ENCODE peak calls at places on chromosomes 6 and 20, in six cellular contexts. One of them, this sample, is unnamed.

GRCh38 chr20:8073024-8073832 is 53.7 kb upstream of the TMX4 start:
- DNase-seq in endothelial cell of umbilical vein: peak; percentile 54
- DNase-seq in transverse colon: no peak
- DNase-seq in upper lobe of left lung: no peak
- DNase-seq in breast epithelium: no peak
- DNase-seq in GM23338: peak; percentile 41
- DNase-seq in this sample: no peak

GRCh38 chr20:63635431-63636141 is 8.7 kb upstream of the GMEB2 start:
- DNase-seq in endothelial cell of umbilical vein: no peak
- DNase-seq in GM23338: no peak
- DNase-seq in breast epithelium: no peak
- DNase-seq in transverse colon: peak; percentile 59
- DNase-seq in upper lobe of left lung: peak; percentile 77
- DNase-seq in this sample: peak; percentile 41

GRCh38 chr6:148495029-148495428 is 152.4 kb downstream of the SASH1 start:
- DNase-seq in endothelial cell of umbilical vein: no peak
- DNase-seq in upper lobe of left lung: no peak
- DNase-seq in breast epithelium: no peak
- DNase-seq in GM23338: no peak
- DNase-seq in transverse colon: no peak
- DNase-seq in this sample: no peak

GRCh38 chr20:62501801-62502495 is 26.2 kb upstream of the GATA5 start:
- DNase-seq in endothelial cell of umbilical vein: peak; percentile 65
- DNase-seq in GM23338: no peak
- DNase-seq in breast epithelium: no peak
- DNase-seq in transverse colon: no peak
- DNase-seq in upper lobe of left lung: peak; percentile 38
- DNase-seq in this sample: no peak

GRCh38 chr20:57991211-57991841 is 237.1 kb downstream of the ANKRD60 start:
- DNase-seq in GM23338: no peak
- DNase-seq in transverse colon: peak; percentile 34
- DNase-seq in endothelial cell of umbilical vein: no peak
- DNase-seq in upper lobe of left lung: no peak
- DNase-seq in breast epithelium: peak; percentile 89
- DNase-seq in this sample: no peak

GRCh38 chr20:17666491-17666890 is 15.6 kb downstream of the RRBP1 start:
- DNase-seq in endothelial cell of umbilical vein: peak; percentile 76
- DNase-seq in breast epithelium: no peak
- DNase-seq in GM23338: no peak
- DNase-seq in transverse colon: no peak
- DNase-seq in upper lobe of left lung: no peak
- DNase-seq in this sample: no peak

GRCh38 chr6:140360651-140361050 is 986.2 kb upstream of the CITED2 start:
- DNase-seq in transverse colon: no peak
- DNase-seq in GM23338: no peak
- DNase-seq in upper lobe of left lung: no peak
- DNase-seq in breast epithelium: no peak
- DNase-seq in endothelial cell of umbilical vein: no peak
- DNase-seq in this sample: no peak

GRCh38 chr6:2491137-2491536 is 245.7 kb upstream of the GMDS start:
- DNase-seq in upper lobe of left lung: no peak
- DNase-seq in endothelial cell of umbilical vein: no peak
- DNase-seq in transverse colon: no peak
- DNase-seq in breast epithelium: no peak
- DNase-seq in GM23338: no peak
- DNase-seq in this sample: no peak

GRCh38 chr20:33178726-33179125 is 10.8 kb downstream of the BPIFA2 start:
- DNase-seq in breast epithelium: no peak
- DNase-seq in endothelial cell of umbilical vein: no peak
- DNase-seq in transverse colon: no peak
- DNase-seq in GM23338: peak; percentile 63
- DNase-seq in upper lobe of left lung: peak; percentile 70
- DNase-seq in this sample: peak; percentile 59

GRCh38 chr6:113362542-113363430 is 494.4 kb upstream of the MARCKS start:
- DNase-seq in endothelial cell of umbilical vein: no peak
- DNase-seq in breast epithelium: no peak
- DNase-seq in transverse colon: no peak
- DNase-seq in upper lobe of left lung: no peak
- DNase-seq in GM23338: peak; percentile 21
- DNase-seq in this sample: no peak

GRCh38 chr20:32252189-32252588 is 25.3 kb upstream of the KIF3B start:
- DNase-seq in endothelial cell of umbilical vein: no peak
- DNase-seq in GM23338: no peak
- DNase-seq in breast epithelium: no peak
- DNase-seq in transverse colon: no peak
- DNase-seq in upper lobe of left lung: no peak
- DNase-seq in this sample: no peak

GRCh38 chr6:116877743-116878142 is 701 bp downstream of the RFX6 start:
- DNase-seq in upper lobe of left lung: no peak
- DNase-seq in breast epithelium: no peak
- DNase-seq in transverse colon: no peak
- DNase-seq in GM23338: peak; percentile 43
- DNase-seq in endothelial cell of umbilical vein: no peak
- DNase-seq in this sample: no peak

GRCh38 chr6:169847773-169848380 is 96.5 kb downstream of the ERMARD start:
- DNase-seq in upper lobe of left lung: peak; percentile 12
- DNase-seq in endothelial cell of umbilical vein: no peak
- DNase-seq in GM23338: no peak
- DNase-seq in breast epithelium: no peak
- DNase-seq in transverse colon: no peak
- DNase-seq in this sample: peak; percentile 14

GRCh38 chr6:112010328-112010727 is 43.6 kb upstream of the CCN6 start:
- DNase-seq in endothelial cell of umbilical vein: no peak
- DNase-seq in GM23338: no peak
- DNase-seq in upper lobe of left lung: no peak
- DNase-seq in breast epithelium: no peak
- DNase-seq in transverse colon: no peak
- DNase-seq in this sample: no peak

GRCh38 chr6:109793793-109794192 is 102.7 kb downstream of the FIG4 start:
- DNase-seq in transverse colon: peak; percentile 33
- DNase-seq in upper lobe of left lung: peak; percentile 48
- DNase-seq in endothelial cell of umbilical vein: peak; percentile 93
- DNase-seq in GM23338: no peak
- DNase-seq in breast epithelium: no peak
- DNase-seq in this sample: no peak

GRCh38 chr6:28747631-28748157 is 176.1 kb downstream of the TRIM27 start:
- DNase-seq in GM23338: peak; percentile 95
- DNase-seq in transverse colon: no peak
- DNase-seq in breast epithelium: no peak
- DNase-seq in endothelial cell of umbilical vein: peak; percentile 17
- DNase-seq in upper lobe of left lung: no peak
- DNase-seq in this sample: no peak

GRCh38 chr6:150876598-150876997 is 11.1 kb downstream of the MTHFD1L start:
- DNase-seq in transverse colon: peak; percentile 44
- DNase-seq in endothelial cell of umbilical vein: no peak
- DNase-seq in upper lobe of left lung: peak; percentile 24
- DNase-seq in GM23338: peak; percentile 26
- DNase-seq in breast epithelium: peak; percentile 75
- DNase-seq in this sample: peak; percentile 85

GRCh38 chr20:58818585-58819285 is 32.0 kb downstream of the GNAS-AS1 start:
- DNase-seq in endothelial cell of umbilical vein: no peak
- DNase-seq in breast epithelium: peak; percentile 28
- DNase-seq in transverse colon: no peak
- DNase-seq in GM23338: no peak
- DNase-seq in upper lobe of left lung: no peak
- DNase-seq in this sample: no peak

GRCh38 chr20:19090332-19090731 is 122.1 kb upstream of the SLC24A3 start:
- DNase-seq in endothelial cell of umbilical vein: no peak
- DNase-seq in upper lobe of left lung: no peak
- DNase-seq in GM23338: no peak
- DNase-seq in transverse colon: no peak
- DNase-seq in breast epithelium: no peak
- DNase-seq in this sample: no peak

GRCh38 chr20:41101660-41102059 is 35.7 kb upstream of the PLCG1 start:
- DNase-seq in upper lobe of left lung: no peak
- DNase-seq in GM23338: no peak
- DNase-seq in transverse colon: no peak
- DNase-seq in endothelial cell of umbilical vein: no peak
- DNase-seq in breast epithelium: no peak
- DNase-seq in this sample: no peak

GRCh38 chr6:27505209-27506027 is 32.5 kb upstream of the ZNF184 start:
- DNase-seq in breast epithelium: peak; percentile 81
- DNase-seq in transverse colon: peak; percentile 21
- DNase-seq in endothelial cell of umbilical vein: peak; percentile 37
- DNase-seq in upper lobe of left lung: peak; percentile 36
- DNase-seq in GM23338: peak; percentile 88
- DNase-seq in this sample: no peak

GRCh38 chr6:18468162-18468843 is 81.2 kb downstream of the RNF144B start:
- DNase-seq in endothelial cell of umbilical vein: no peak
- DNase-seq in upper lobe of left lung: no peak
- DNase-seq in breast epithelium: no peak
- DNase-seq in GM23338: no peak
- DNase-seq in transverse colon: no peak
- DNase-seq in this sample: no peak

DNA sequence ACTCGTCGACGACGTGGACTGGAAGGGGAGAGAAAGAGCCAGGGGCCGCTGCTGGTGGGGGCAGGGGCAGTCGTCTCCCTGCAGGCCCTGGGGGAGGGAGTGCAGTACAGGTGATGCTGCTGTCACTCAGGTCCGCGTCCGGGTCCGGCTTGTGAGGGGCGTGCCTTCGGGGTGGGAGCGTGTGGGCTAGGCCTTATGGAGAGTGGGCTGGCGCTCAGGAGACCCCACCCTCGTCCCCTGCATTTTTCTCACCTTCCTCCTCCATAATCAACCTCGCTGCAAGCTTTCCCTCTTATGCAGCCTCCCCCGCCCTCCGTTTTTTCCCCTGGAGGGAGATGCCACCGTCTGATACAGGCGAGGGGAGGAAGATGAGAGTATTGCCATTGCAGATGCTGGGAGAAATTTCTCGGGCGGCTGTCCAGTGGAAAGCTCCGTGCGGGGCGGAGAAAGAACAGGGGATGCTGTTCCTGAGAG is 632 bp downstream of the PCMT1 start:
- DNase-seq in GM23338: peak; percentile 87
- DNase-seq in transverse colon: peak; percentile 42
- DNase-seq in upper lobe of left lung: peak; percentile 62
- DNase-seq in endothelial cell of umbilical vein: peak; percentile 69
- DNase-seq in breast epithelium: peak; percentile 38
- DNase-seq in this sample: peak; percentile 30
- TF ChIP-seq POLR2AphosphoS5 in GM23338: no peak
- TF ChIP-seq POLR2AphosphoS5 in transverse colon: no peak
- TF ChIP-seq POLR2AphosphoS5 in upper lobe of left lung: no peak
- TF ChIP-seq POLR2AphosphoS5 in endothelial cell of umbilical vein: no peak
- TF ChIP-seq POLR2AphosphoS5 in breast epithelium: no peak
- TF ChIP-seq POLR2AphosphoS5 in this sample: no peak

GRCh38 chr6:35167505-35167904 is 26.4 kb upstream of the TCP11 start:
- DNase-seq in GM23338: no peak
- DNase-seq in breast epithelium: no peak
- DNase-seq in transverse colon: no peak
- DNase-seq in endothelial cell of umbilical vein: no peak
- DNase-seq in upper lobe of left lung: no peak
- DNase-seq in this sample: no peak

GRCh38 chr6:35164868-35165267 is 23.7 kb upstream of the TCP11 start:
- DNase-seq in upper lobe of left lung: no peak
- DNase-seq in breast epithelium: no peak
- DNase-seq in GM23338: no peak
- DNase-seq in transverse colon: no peak
- DNase-seq in endothelial cell of umbilical vein: no peak
- DNase-seq in this sample: no peak

GRCh38 chr6:35165630-35166071 is 24.5 kb upstream of the TCP11 start:
- DNase-seq in upper lobe of left lung: peak; percentile 37
- DNase-seq in transverse colon: peak; percentile 26
- DNase-seq in GM23338: no peak
- DNase-seq in endothelial cell of umbilical vein: no peak
- DNase-seq in breast epithelium: no peak
- DNase-seq in this sample: peak; percentile 58

GRCh38 chr6:35164277-35164676 is 23.1 kb upstream of the TCP11 start:
- DNase-seq in transverse colon: no peak
- DNase-seq in upper lobe of left lung: no peak
- DNase-seq in endothelial cell of umbilical vein: no peak
- DNase-seq in breast epithelium: no peak
- DNase-seq in GM23338: no peak
- DNase-seq in this sample: no peak

GRCh38 chr6:35166160-35166919 is 25.2 kb upstream of the TCP11 start:
- DNase-seq in breast epithelium: no peak
- DNase-seq in upper lobe of left lung: peak; percentile 44
- DNase-seq in GM23338: no peak
- DNase-seq in transverse colon: peak; percentile 49
- DNase-seq in endothelial cell of umbilical vein: no peak
- DNase-seq in this sample: peak; percentile 35
- H3K4me1 ChIP-seq in breast epithelium: no peaks in the 10 kb centered on the region
- H3K4me1 ChIP-seq in upper lobe of left lung: no peaks in the 10 kb centered on the region
- H3K4me1 ChIP-seq in GM23338: no peaks in the 10 kb centered on the region
- H3K4me1 ChIP-seq in transverse colon: peaks cover 8% of the 10 kb centered on the region
- H3K4me1 ChIP-seq in endothelial cell of umbilical vein: peaks cover 4% of the 10 kb centered on the region
- H3K4me1 ChIP-seq in this sample: peaks cover 20% of the 10 kb centered on the region

GRCh38 chr6:43172127-43173007 is 1.3 kb downstream of the SRF start:
- DNase-seq in upper lobe of left lung: peak; percentile 55
- DNase-seq in endothelial cell of umbilical vein: peak; percentile 43
- DNase-seq in transverse colon: peak; percentile 62
- DNase-seq in breast epithelium: peak; percentile 77
- DNase-seq in GM23338: peak; percentile 34
- DNase-seq in this sample: peak; percentile 39
- TF ChIP-seq POLR2AphosphoS5 in upper lobe of left lung: no peak
- TF ChIP-seq POLR2AphosphoS5 in endothelial cell of umbilical vein: no peak
- TF ChIP-seq POLR2AphosphoS5 in transverse colon: no peak
- TF ChIP-seq POLR2AphosphoS5 in breast epithelium: peak; percentile 35
- TF ChIP-seq POLR2AphosphoS5 in GM23338: peak; percentile 42
- TF ChIP-seq POLR2AphosphoS5 in this sample: no peak

GRCh38 chr6:45609141-45609638 is 231.5 kb upstream of the SUPT3H start:
- DNase-seq in GM23338: no peak
- DNase-seq in transverse colon: no peak
- DNase-seq in upper lobe of left lung: peak; percentile 61
- DNase-seq in endothelial cell of umbilical vein: no peak
- DNase-seq in breast epithelium: no peak
- DNase-seq in this sample: no peak

GRCh38 chr6:45610832-45611231 is 233.1 kb upstream of the SUPT3H start:
- DNase-seq in breast epithelium: no peak
- DNase-seq in transverse colon: no peak
- DNase-seq in GM23338: no peak
- DNase-seq in upper lobe of left lung: no peak
- DNase-seq in endothelial cell of umbilical vein: no peak
- DNase-seq in this sample: no peak

GRCh38 chr6:45611502-45611901 is 233.8 kb upstream of the SUPT3H start:
- DNase-seq in breast epithelium: no peak
- DNase-seq in transverse colon: no peak
- DNase-seq in endothelial cell of umbilical vein: no peak
- DNase-seq in upper lobe of left lung: no peak
- DNase-seq in GM23338: no peak
- DNase-seq in this sample: no peak

GRCh38 chr6:45608252-45608911 is 230.6 kb upstream of the SUPT3H start:
- DNase-seq in endothelial cell of umbilical vein: no peak
- DNase-seq in transverse colon: no peak
- DNase-seq in upper lobe of left lung: no peak
- DNase-seq in GM23338: no peak
- DNase-seq in breast epithelium: peak; percentile 35
- DNase-seq in this sample: no peak

DNA sequence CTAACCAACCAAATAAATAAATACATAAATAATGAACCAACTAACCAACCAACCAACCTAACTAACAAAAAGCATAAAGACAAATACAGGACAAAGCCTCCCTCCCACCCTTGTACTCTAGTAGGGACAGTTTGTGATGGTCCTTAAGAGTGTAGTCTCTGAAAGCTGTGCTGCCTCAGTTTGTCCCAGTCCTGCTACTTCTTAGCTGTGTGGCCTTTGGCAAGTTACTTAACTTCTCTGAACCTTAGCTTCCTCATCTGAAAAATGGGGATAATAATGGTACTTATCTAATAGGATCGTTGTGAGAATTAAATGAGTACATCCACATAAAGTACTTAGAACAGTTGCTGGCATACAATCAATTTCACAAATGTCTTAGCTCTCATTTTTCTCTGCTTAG is 232.6 kb upstream of the SUPT3H start:
- DNase-seq in breast epithelium: no peak
- DNase-seq in upper lobe of left lung: no peak
- DNase-seq in transverse colon: no peak
- DNase-seq in endothelial cell of umbilical vein: no peak
- DNase-seq in GM23338: no peak
- DNase-seq in this sample: no peak
- H3K4me1 ChIP-seq in breast epithelium: no peaks in the 10 kb centered on the region
- H3K4me1 ChIP-seq in upper lobe of left lung: peaks cover 3% of the 10 kb centered on the region
- H3K4me1 ChIP-seq in transverse colon: no peaks in the 10 kb centered on the region
- H3K4me1 ChIP-seq in endothelial cell of umbilical vein: no peaks in the 10 kb centered on the region
- H3K4me1 ChIP-seq in GM23338: peaks cover 3% of the 10 kb centered on the region
- H3K4me1 ChIP-seq in this sample: peaks cover 15% of the 10 kb centered on the region